ENCODE peak calls at places on chromosomes 11 and 22, in eight cellular contexts. I, U, T, C, O, H, S and Q are unnamed samples.

GRCh38 chr22:20487715-20488114 is 7.9 kb downstream of the KLHL22 start:
- DNase-seq in U (no peak), C (no peak), T (no peak), O (no peak), I (no peak), S (no peak), H (no peak), Q (no peak)

GRCh38 chr11:104881117-104881794 is 17.0 kb downstream of the CASP12 start:
- DNase-seq in I (no peak), H (no peak), C (no peak), O (no peak), S (no peak), T (no peak), U (no peak), Q (no peak)

GRCh38 chr11:44835979-44836378 is 109.2 kb downstream of the TSPAN18 start:
- DNase-seq in H (no peak), S (no peak), T (no peak), U (no peak), C (no peak), I (no peak), O (no peak), Q (no peak)

GRCh38 chr22:27857441-27857840 is 55.9 kb upstream of the MN1 start:
- DNase-seq in S (no peak), T (no peak), I (no peak), O (no peak), U (no peak), C (no peak), H (no peak), Q (no peak)

GRCh38 chr11:63573881-63574855 is 11.0 kb upstream of the PLAAT2 start:
- DNase-seq in I (no peak), H (peak), C (peak), O (peak), S (peak), U (peak), T (no peak), Q (peak)

GRCh38 chr11:133835258-133836075 is 9.8 kb downstream of the SPATA19 start:
- DNase-seq in S (peak), H (no peak), O (peak), U (no peak), T (peak), C (no peak), I (no peak), Q (peak)

GRCh38 chr22:49312601-49313000 is 515.1 kb downstream of the BRD1 start:
- DNase-seq in I (no peak), U (no peak), H (peak), C (no peak), O (no peak), T (no peak), S (no peak), Q (no peak)

GRCh38 chr22:21791635-21792625 is 56.3 kb upstream of the YPEL1 start:
- DNase-seq in O (no peak), I (no peak), S (peak), H (no peak), U (no peak), C (no peak), T (no peak), Q (peak)

GRCh38 chr11:104151404-104152204 is 12.3 kb downstream of the PDGFD start:
- DNase-seq in S (peak), H (no peak), U (no peak), I (no peak), O (peak), T (no peak), C (no peak), Q (peak)

GRCh38 chr22:38628444-38628843 is 27.7 kb downstream of the FAM227A start:
- DNase-seq in U (no peak), O (no peak), H (no peak), I (no peak), S (no peak), T (no peak), C (no peak), Q (peak)

GRCh38 chr11:105042178-105042577 is 3.0 kb downstream of the CARD16 start:
- DNase-seq in O (no peak), I (no peak), C (no peak), U (no peak), S (no peak), H (no peak), T (no peak), Q (no peak)

GRCh38 chr11:59680287-59681154 is 11.7 kb upstream of the PATL1 start:
- DNase-seq in S (peak), I (peak), C (peak), H (peak), T (peak), U (peak), O (peak), Q (peak)

GRCh38 chr22:50318698-50319411 is 8.0 kb downstream of the DENND6B start:
- DNase-seq in O (no peak), T (no peak), H (no peak), S (no peak), I (no peak), U (no peak), C (no peak), Q (no peak)

GRCh38 chr22:29697853-29698598 is 21.8 kb upstream of the CABP7 start:
- DNase-seq in C (no peak), S (no peak), T (no peak), O (no peak), U (no peak), I (no peak), H (no peak), Q (no peak)

GRCh38 chr22:27531782-27532530 is 269.6 kb downstream of the MN1 start:
- DNase-seq in I (no peak), H (no peak), O (peak), C (no peak), T (no peak), U (peak), S (peak), Q (peak)

GRCh38 chr11:2523821-2524391 is 79.1 kb downstream of the KCNQ1 start:
- DNase-seq in S (no peak), T (no peak), C (peak), U (no peak), H (no peak), I (peak), O (no peak), Q (no peak)

GRCh38 chr11:3671334-3672254 is at the start of gene CHRNA10:
- DNase-seq in H (no peak), C (no peak), O (no peak), I (no peak), S (no peak), T (no peak), U (no peak), Q (no peak)

GRCh38 chr11:17556999-17557398 is 9.9 kb downstream of the OTOG start:
- DNase-seq in T (no peak), U (no peak), S (no peak), C (no peak), H (no peak), I (no peak), O (no peak), Q (no peak)
- TF ChIP-seq CTCF in T (no peak), U (no peak), S (no peak), C (no peak), H (no peak), I (no peak), O (no peak), Q (no peak)

GRCh38 chr11:92827132-92827531 is 142.3 kb upstream of the MTNR1B start:
- DNase-seq in O (no peak), S (no peak), T (no peak), I (no peak), U (no peak), C (no peak), H (no peak), Q (no peak)

GRCh38 chr11:92826136-92826535 is 143.3 kb upstream of the MTNR1B start:
- DNase-seq in C (no peak), I (no peak), S (no peak), O (no peak), U (no peak), T (no peak), H (no peak), Q (peak)

GRCh38 chr11:92828576-92828975 is 140.9 kb upstream of the MTNR1B start:
- DNase-seq in O (no peak), I (no peak), U (no peak), H (no peak), S (no peak), T (no peak), C (no peak), Q (no peak)

GRCh38 chr11:92829121-92829520 is 140.3 kb upstream of the MTNR1B start:
- DNase-seq in H (no peak), S (no peak), T (no peak), I (no peak), C (no peak), O (no peak), U (no peak), Q (no peak)

DNA sequence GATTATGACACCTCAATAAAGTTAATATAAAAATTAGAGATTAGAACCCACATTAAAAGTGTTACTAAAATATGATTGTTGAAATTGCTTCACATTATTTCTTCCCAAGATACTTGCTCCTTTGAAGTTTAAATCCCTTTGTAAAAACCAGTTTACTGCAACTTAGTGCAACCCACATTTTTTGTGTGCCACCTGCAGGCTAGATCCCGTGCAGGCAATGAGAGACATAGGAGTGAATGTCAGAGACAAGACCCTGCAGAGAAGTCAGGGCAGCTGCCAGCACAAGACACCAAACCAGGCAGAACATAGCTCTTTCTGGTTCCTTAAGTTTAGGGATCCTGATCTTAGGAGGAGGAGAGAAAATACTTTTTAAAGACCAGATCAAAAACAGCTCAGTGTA is 142.9 kb upstream of the MTNR1B start:
- DNase-seq in S (no peak), C (no peak), U (no peak), O (no peak), T (no peak), H (no peak), I (no peak), Q (no peak)
- TF ChIP-seq CTCF in S (no peak), C (no peak), U (no peak), O (no peak), T (no peak), H (no peak), I (no peak), Q (peak)

DNA sequence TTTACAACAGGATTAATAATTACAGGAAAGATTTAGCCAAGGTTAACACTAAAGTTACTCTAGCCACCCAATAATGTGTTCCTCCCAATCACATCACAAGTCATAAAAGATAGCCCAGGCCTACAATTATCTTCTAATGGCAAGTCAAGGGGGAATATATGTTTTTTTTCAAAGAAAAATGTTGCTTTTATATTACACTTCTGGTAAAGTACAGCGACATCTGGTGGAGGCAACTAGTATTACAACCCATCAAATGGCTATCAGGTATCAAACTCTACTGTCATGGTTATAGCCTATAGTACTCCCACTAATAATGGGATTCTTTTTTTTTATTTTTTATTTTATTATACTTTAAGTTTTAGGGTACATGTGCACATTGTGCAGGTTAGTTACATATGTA is 71.8 kb downstream of the XRRA1 start:
- DNase-seq in I (no peak), O (no peak), H (no peak), U (no peak), T (no peak), S (peak), C (no peak), Q (no peak)
- TF ChIP-seq CTCF in I (no peak), O (peak), H (no peak), U (peak), T (peak), S (peak), C (peak), Q (peak)

DNA sequence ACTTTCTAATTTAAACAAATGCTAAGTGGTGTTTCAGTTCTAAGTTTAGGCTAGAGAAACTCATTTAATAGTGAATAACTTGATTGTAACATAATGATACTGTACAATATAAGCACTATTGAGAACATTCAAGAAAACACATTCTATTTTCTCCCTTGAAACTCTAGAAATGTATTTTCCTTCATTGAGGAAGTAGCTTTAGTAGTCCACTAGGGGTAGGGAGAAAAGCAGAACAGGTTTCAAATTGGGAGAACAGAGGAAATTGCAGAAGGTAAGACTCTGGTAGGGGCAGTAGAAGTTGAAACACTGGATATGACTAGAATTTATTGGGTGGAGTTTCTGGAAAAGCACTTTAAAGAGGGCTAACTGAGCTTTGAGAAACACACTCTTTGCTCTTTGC is 31.6 kb upstream of the MPPED2 start:
- DNase-seq in O (no peak), T (no peak), I (no peak), S (no peak), C (no peak), H (no peak), U (no peak), Q (no peak)
- TF ChIP-seq CTCF in O (no peak), T (no peak), I (no peak), S (no peak), C (no peak), H (no peak), U (peak), Q (no peak)

DNA sequence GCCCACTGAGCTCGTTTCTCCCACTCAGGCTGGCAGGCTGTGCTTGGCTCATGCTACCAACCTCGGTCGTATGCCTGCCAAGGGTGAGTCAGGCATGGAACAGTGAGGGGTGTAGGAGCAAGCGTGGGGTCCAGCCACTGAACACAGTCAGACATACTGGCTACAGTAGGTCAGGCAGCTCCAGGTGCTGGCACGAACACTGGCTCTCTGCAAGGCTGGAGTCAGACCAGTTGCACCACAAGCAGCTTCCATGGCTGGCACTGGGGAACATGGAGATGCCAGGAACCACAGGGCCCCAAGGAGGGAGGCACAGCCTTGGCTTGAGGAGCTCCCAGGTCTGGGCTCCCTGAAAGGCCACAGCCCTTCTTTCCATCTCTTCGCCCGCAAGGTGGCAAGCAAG is 410.7 kb upstream of the KIRREL3 start:
- DNase-seq in U (no peak), H (no peak), I (no peak), C (no peak), S (no peak), T (no peak), O (no peak), Q (no peak)
- TF ChIP-seq CTCF in U (no peak), H (no peak), I (no peak), C (no peak), S (no peak), T (no peak), O (no peak), Q (no peak)

DNA sequence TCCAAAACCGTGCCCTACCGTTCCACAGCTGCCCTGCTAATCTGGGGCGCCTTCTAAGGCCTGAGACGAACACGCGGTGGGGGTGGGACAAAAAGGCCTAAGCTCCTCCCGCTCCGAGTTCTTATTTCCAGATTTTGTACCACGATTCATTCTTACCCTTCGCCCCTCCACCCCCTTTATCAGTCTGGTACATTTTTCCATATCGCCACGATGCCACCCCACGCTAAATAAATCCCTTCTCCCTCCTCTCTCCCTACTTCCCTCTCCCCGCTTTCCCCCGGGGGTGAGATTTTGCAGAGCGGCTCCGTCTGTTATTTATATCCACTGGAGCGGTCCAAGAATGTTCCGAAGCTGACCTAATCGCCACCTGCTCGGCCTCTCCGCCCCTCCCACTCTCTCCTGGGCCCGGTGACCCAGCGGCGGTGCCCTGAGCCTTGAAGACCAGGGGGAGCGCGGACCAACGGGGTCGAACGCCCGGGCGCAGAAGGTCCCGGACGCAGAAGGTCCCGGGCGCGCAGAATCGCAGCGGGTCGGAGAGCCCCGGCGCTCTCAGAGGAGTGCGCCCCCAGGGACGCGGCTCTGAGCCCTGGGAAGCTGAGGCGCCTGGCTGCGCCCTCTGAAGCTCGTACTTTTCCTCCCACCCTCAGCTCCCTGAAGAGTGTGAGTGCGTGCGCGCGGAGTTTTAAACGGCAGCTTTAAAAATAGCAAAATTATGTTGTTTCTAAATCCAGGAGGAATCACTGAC is 875 bp upstream of the PACSIN3 start:
- DNase-seq in H (peak), U (no peak), O (peak), C (peak), I (peak), S (peak), T (peak), Q (no peak)
- TF ChIP-seq CTCF in H (no peak), U (peak), O (no peak), C (no peak), I (no peak), S (no peak), T (no peak), Q (no peak)